ENCODE peak calls at places on chromosomes 4 and X, in four cellular contexts. One of them, this sample, is unnamed.

GRCh38 chrX:2924151-2924550 is 5.0 kb downstream of the ARSD start:
- DNase-seq in neural crest cell: no peak
- DNase-seq in psoas muscle: no peak
- DNase-seq in fibroblast of mammary gland: no peak
- DNase-seq in this sample: no peak

GRCh38 chr4:78870056-78870455 is 69.2 kb downstream of the PAQR3 start:
- DNase-seq in neural crest cell: no peak
- DNase-seq in psoas muscle: no peak
- DNase-seq in fibroblast of mammary gland: peak
- DNase-seq in this sample: no peak

GRCh38 chr4:159435561-159436023 is 332.7 kb downstream of the RAPGEF2 start:
- DNase-seq in neural crest cell: no peak
- DNase-seq in psoas muscle: no peak
- DNase-seq in fibroblast of mammary gland: no peak
- DNase-seq in this sample: no peak

GRCh38 chrX:48090123-48090522 is 18.7 kb upstream of the ZNF630 start:
- DNase-seq in neural crest cell: no peak
- DNase-seq in psoas muscle: no peak
- DNase-seq in fibroblast of mammary gland: no peak
- DNase-seq in this sample: no peak

GRCh38 chr4:170139764-170140163 is 50.0 kb upstream of the AADAT start:
- DNase-seq in neural crest cell: no peak
- DNase-seq in psoas muscle: no peak
- DNase-seq in fibroblast of mammary gland: peak
- DNase-seq in this sample: no peak

GRCh38 chr4:81971637-81972036 is 402.2 kb downstream of the HNRNPD start:
- DNase-seq in neural crest cell: no peak
- DNase-seq in psoas muscle: no peak
- DNase-seq in fibroblast of mammary gland: no peak
- DNase-seq in this sample: no peak

GRCh38 chr4:142703694-142704309 is 142.3 kb downstream of the INPP4B start:
- DNase-seq in neural crest cell: no peak
- DNase-seq in psoas muscle: no peak
- DNase-seq in fibroblast of mammary gland: no peak
- DNase-seq in this sample: peak

GRCh38 chr4:146398896-146399443 is 122.8 kb downstream of the SLC10A7 start:
- DNase-seq in neural crest cell: no peak
- DNase-seq in psoas muscle: no peak
- DNase-seq in fibroblast of mammary gland: no peak
- DNase-seq in this sample: no peak

GRCh38 chrX:68060506-68061205 is 372.6 kb downstream of the OPHN1 start:
- DNase-seq in neural crest cell: no peak
- DNase-seq in psoas muscle: no peak
- DNase-seq in fibroblast of mammary gland: no peak
- DNase-seq in this sample: no peak

GRCh38 chr4:119823045-119823444 is 194.4 kb upstream of the PDE5A start:
- DNase-seq in neural crest cell: no peak
- DNase-seq in psoas muscle: no peak
- DNase-seq in fibroblast of mammary gland: no peak
- DNase-seq in this sample: no peak
- TF ChIP-seq CTCF in neural crest cell: no peak
- TF ChIP-seq CTCF in psoas muscle: no peak
- TF ChIP-seq CTCF in fibroblast of mammary gland: no peak
- TF ChIP-seq CTCF in this sample: no peak

GRCh38 chr4:55592014-55592413 is at the start of gene PDCL2:
- DNase-seq in neural crest cell: no peak
- DNase-seq in psoas muscle: no peak
- DNase-seq in fibroblast of mammary gland: no peak
- DNase-seq in this sample: no peak
- TF ChIP-seq CTCF in neural crest cell: no peak
- TF ChIP-seq CTCF in psoas muscle: no peak
- TF ChIP-seq CTCF in fibroblast of mammary gland: no peak
- TF ChIP-seq CTCF in this sample: no peak

GRCh38 chr4:94574616-94575015 is 122.9 kb downstream of the PDLIM5 start:
- DNase-seq in neural crest cell: no peak
- DNase-seq in psoas muscle: no peak
- DNase-seq in fibroblast of mammary gland: no peak
- DNase-seq in this sample: no peak

GRCh38 chr4:94574050-94574449 is 122.3 kb downstream of the PDLIM5 start:
- DNase-seq in neural crest cell: no peak
- DNase-seq in psoas muscle: no peak
- DNase-seq in fibroblast of mammary gland: no peak
- DNase-seq in this sample: no peak

GRCh38 chr4:94571720-94572119 is 120.0 kb downstream of the PDLIM5 start:
- DNase-seq in neural crest cell: no peak
- DNase-seq in psoas muscle: no peak
- DNase-seq in fibroblast of mammary gland: no peak
- DNase-seq in this sample: no peak

GRCh38 chr4:94570558-94570957 is 118.8 kb downstream of the PDLIM5 start:
- DNase-seq in neural crest cell: no peak
- DNase-seq in psoas muscle: no peak
- DNase-seq in fibroblast of mammary gland: peak
- DNase-seq in this sample: no peak

GRCh38 chr4:94571301-94571700 is 119.6 kb downstream of the PDLIM5 start:
- DNase-seq in neural crest cell: no peak
- DNase-seq in psoas muscle: no peak
- DNase-seq in fibroblast of mammary gland: no peak
- DNase-seq in this sample: no peak
- TF ChIP-seq CTCF in neural crest cell: no peak
- TF ChIP-seq CTCF in psoas muscle: no peak
- TF ChIP-seq CTCF in fibroblast of mammary gland: no peak
- TF ChIP-seq CTCF in this sample: no peak

GRCh38 chrX:135707880-135708279 is 5.6 kb upstream of the CT45A1 start:
- DNase-seq in neural crest cell: peak
- DNase-seq in psoas muscle: no peak
- DNase-seq in fibroblast of mammary gland: peak
- DNase-seq in this sample: peak
- TF ChIP-seq CTCF in neural crest cell: peak
- TF ChIP-seq CTCF in psoas muscle: no peak
- TF ChIP-seq CTCF in fibroblast of mammary gland: no peak
- TF ChIP-seq CTCF in this sample: peak

This sample was measured in activated CD8-positive, alpha-beta T cell treated with anti-CD3 and anti-CD28 coated beads for 36 hours.